ENCODE peak calls at places on chromosomes 11 and 22, in eight cellular contexts. N is transverse colon, R is stomach, H is A549, V is esophagus muscularis mucosa, J is sigmoid colon, K is tibial nerve, T is HepG2. Y is an unnamed sample.

GRCh38 chr11:2944953-2945756 is 15.9 kb upstream of the PHLDA2 start:
- DNase-seq in N (peak), R (peak), H (no peak), V (peak), J (peak), K (peak), T (no peak), Y (peak)

GRCh38 chr11:93783767-93784151 is 323 bp upstream of the MED17 start:
- DNase-seq in N (no peak), R (no peak), H (no peak), V (no peak), J (no peak), K (no peak), T (no peak), Y (no peak)

GRCh38 chr11:62879554-62879953 is 1.1 kb upstream of the SLC3A2 start:
- DNase-seq in N (no peak), R (peak), H (no peak), V (no peak), J (peak), K (no peak), T (no peak), Y (peak)

GRCh38 chr22:23369054-23369685 is 188.9 kb downstream of the BCR start:
- DNase-seq in N (no peak), R (no peak), H (no peak), V (peak), J (no peak), K (no peak), T (no peak), Y (no peak)

GRCh38 chr22:30864441-30865420 is 103.8 kb downstream of the MORC2 start:
- DNase-seq in N (no peak), R (no peak), H (no peak), V (no peak), J (peak), K (no peak), T (no peak), Y (peak)

GRCh38 chr11:80136991-80137390 is 696.2 kb upstream of the TENM4 start:
- DNase-seq in N (no peak), R (no peak), H (no peak), V (no peak), J (no peak), K (no peak), T (no peak), Y (no peak)

GRCh38 chr11:95338430-95338991 is 107.5 kb upstream of the SESN3 start:
- DNase-seq in N (peak), R (no peak), H (no peak), V (peak), J (peak), K (peak), T (no peak), Y (peak)

GRCh38 chr11:15692739-15693138 is 578.0 kb downstream of the INSC start:
- DNase-seq in N (no peak), R (no peak), H (no peak), V (peak), J (no peak), K (no peak), T (no peak), Y (no peak)

GRCh38 chr11:117181586-117182550 is 3.3 kb downstream of the SIDT2 start:
- DNase-seq in N (no peak), R (peak), H (no peak), V (no peak), J (peak), K (no peak), T (no peak), Y (no peak)

GRCh38 chr11:581752-582151 is 5.5 kb downstream of the PHRF1 start:
- DNase-seq in N (no peak), R (no peak), H (no peak), V (no peak), J (no peak), K (no peak), T (no peak), Y (no peak)

GRCh38 chr22:46848227-46848626 is 85.8 kb downstream of the TBC1D22A start:
- DNase-seq in N (no peak), R (no peak), H (no peak), V (no peak), J (no peak), K (no peak), T (no peak), Y (no peak)

GRCh38 chr22:26545385-26545784 is 33.1 kb upstream of the TFIP11 start:
- DNase-seq in N (no peak), R (no peak), H (no peak), V (no peak), J (no peak), K (no peak), T (no peak), Y (no peak)

GRCh38 chr22:23892626-23893445 is 1.3 kb upstream of the MIF start:
- DNase-seq in N (no peak), R (no peak), H (no peak), V (no peak), J (peak), K (no peak), T (no peak), Y (no peak)

GRCh38 chr11:64855596-64856304 is 11.3 kb upstream of the CDC42BPG start:
- DNase-seq in N (no peak), R (no peak), H (no peak), V (no peak), J (no peak), K (no peak), T (no peak), Y (no peak)

GRCh38 chr11:120539681-120540369 is 28.3 kb downstream of the GRIK4 start:
- DNase-seq in N (no peak), R (no peak), H (no peak), V (no peak), J (no peak), K (no peak), T (no peak), Y (no peak)

GRCh38 chr11:65418681-65419459 is 3.7 kb upstream of the NEAT1 start:
- DNase-seq in N (peak), R (peak), H (peak), V (peak), J (peak), K (peak), T (peak), Y (peak)

GRCh38 chr11:94519478-94520084 is 7.3 kb downstream of the C11orf97 start:
- DNase-seq in N (no peak), R (no peak), H (no peak), V (no peak), J (no peak), K (no peak), T (no peak), Y (no peak)

GRCh38 chr11:43278302-43278956 is 33.4 kb upstream of the API5 start:
- DNase-seq in N (no peak), R (no peak), H (peak), V (peak), J (no peak), K (no peak), T (peak), Y (no peak)

GRCh38 chr11:33259869-33260268 is 2.7 kb downstream of the HIPK3 start:
- DNase-seq in N (no peak), R (no peak), H (no peak), V (no peak), J (no peak), K (no peak), T (no peak), Y (no peak)

GRCh38 chr11:36376888-36377758 is 81.0 kb downstream of the PRR5L start:
- DNase-seq in N (peak), R (peak), H (peak), V (no peak), J (peak), K (no peak), T (no peak), Y (peak)

GRCh38 chr22:23685205-23685784 is 5.5 kb upstream of the RGL4 start:
- DNase-seq in N (no peak), R (peak), H (no peak), V (no peak), J (no peak), K (no peak), T (no peak), Y (peak)

GRCh38 chr11:70021586-70021985 is 56.5 kb upstream of the ANO1 start:
- DNase-seq in N (no peak), R (no peak), H (no peak), V (no peak), J (no peak), K (no peak), T (no peak), Y (no peak)

GRCh38 chr11:46346886-46347636 is at the start of gene DGKZ:
- DNase-seq in N (peak), R (peak), H (peak), V (no peak), J (peak), K (peak), T (peak), Y (peak)

GRCh38 chr22:27751277-27752070 is 50.1 kb downstream of the MN1 start:
- DNase-seq in N (no peak), R (no peak), H (no peak), V (no peak), J (peak), K (no peak), T (no peak), Y (no peak)

GRCh38 chr11:107778839-107779517 is 67.1 kb upstream of the SLN start:
- DNase-seq in N (no peak), R (no peak), H (no peak), V (no peak), J (no peak), K (no peak), T (no peak), Y (no peak)

GRCh38 chr11:107780136-107780535 is 68.3 kb upstream of the SLN start:
- DNase-seq in N (no peak), R (no peak), H (no peak), V (no peak), J (no peak), K (no peak), T (no peak), Y (no peak)

GRCh38 chr11:107783121-107783520 is 71.3 kb upstream of the SLN start:
- DNase-seq in N (no peak), R (no peak), H (no peak), V (no peak), J (no peak), K (no peak), T (no peak), Y (no peak)

GRCh38 chr11:107777094-107777493 is 65.2 kb upstream of the SLN start:
- DNase-seq in N (no peak), R (no peak), H (no peak), V (no peak), J (no peak), K (no peak), T (no peak), Y (no peak)

GRCh38 chr11:107780775-107781174 is 68.9 kb upstream of the SLN start:
- DNase-seq in N (no peak), R (no peak), H (peak), V (no peak), J (no peak), K (no peak), T (no peak), Y (no peak)
- TF ChIP-seq CTCF in N (no peak), R (no peak), H (peak), V (no peak), J (no peak), K (no peak), T (no peak), Y (no peak)

GRCh38 chr11:34318111-34319037 is 39.4 kb downstream of the ABTB2 start:
- DNase-seq in N (peak), R (no peak), H (peak), V (no peak), J (no peak), K (no peak), T (peak), Y (no peak)
- TF ChIP-seq EP300 in N (peak), R (no peak), H (peak), V (no peak), J (no peak), K (no peak), T (no peak), Y (no peak)

GRCh38 chr22:38943181-38943580 is 14.2 kb upstream of the APOBEC3A start:
- DNase-seq in N (peak), R (peak), H (no peak), V (no peak), J (no peak), K (no peak), T (no peak), Y (no peak)
- TF ChIP-seq CTCF in N (no peak), R (no peak), H (no peak), V (peak), J (no peak), K (no peak), T (no peak), Y (no peak)

DNA sequence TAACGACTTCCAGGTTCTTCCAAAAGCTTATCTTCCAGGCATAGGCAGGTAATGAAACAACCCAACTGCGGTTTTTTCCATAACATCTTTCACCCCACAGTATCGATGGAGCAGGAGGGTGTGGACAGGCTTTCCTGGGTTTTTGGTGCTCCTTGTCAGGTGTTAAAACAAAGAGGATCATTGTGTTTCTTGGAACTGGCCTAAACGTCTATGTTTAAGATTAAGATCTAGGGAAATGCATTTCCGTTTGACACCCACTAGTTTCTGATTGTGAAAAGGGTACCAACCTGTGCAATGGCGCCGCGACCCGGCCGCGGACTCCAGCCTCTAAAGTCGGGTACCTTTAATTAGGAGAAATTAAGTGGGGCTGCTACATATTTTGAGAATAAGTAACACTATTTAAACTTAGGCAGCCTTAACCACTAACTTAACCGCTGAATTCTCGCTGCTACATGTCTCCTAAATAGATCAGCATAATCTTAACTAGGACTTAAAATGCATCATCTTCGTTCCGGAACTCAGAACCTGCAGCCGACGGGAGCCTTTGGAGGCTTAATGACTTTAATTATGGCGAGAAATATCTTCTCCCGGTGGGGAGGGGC is 31.5 kb downstream of the C22orf31 start:
- DNase-seq in N (no peak), R (peak), H (no peak), V (no peak), J (no peak), K (no peak), T (peak), Y (no peak)
- TF ChIP-seq EP300 in N (no peak), R (no peak), H (no peak), V (no peak), J (no peak), K (no peak), T (no peak), Y (no peak)

GRCh38 chr22:19817561-19818263 is 37.0 kb downstream of the GNB1L start:
- DNase-seq in N (no peak), R (peak), H (no peak), V (no peak), J (no peak), K (no peak), T (no peak), Y (no peak)

GRCh38 chr22:19819209-19819910 is 35.3 kb downstream of the GNB1L start:
- DNase-seq in N (no peak), R (peak), H (no peak), V (no peak), J (peak), K (no peak), T (no peak), Y (no peak)

GRCh38 chr22:19816372-19817119 is 38.1 kb downstream of the GNB1L start:
- DNase-seq in N (no peak), R (peak), H (no peak), V (no peak), J (no peak), K (no peak), T (no peak), Y (no peak)

GRCh38 chr22:19819911-19820879 is 34.5 kb downstream of the GNB1L start:
- DNase-seq in N (no peak), R (peak), H (no peak), V (no peak), J (peak), K (no peak), T (no peak), Y (peak)

DNA sequence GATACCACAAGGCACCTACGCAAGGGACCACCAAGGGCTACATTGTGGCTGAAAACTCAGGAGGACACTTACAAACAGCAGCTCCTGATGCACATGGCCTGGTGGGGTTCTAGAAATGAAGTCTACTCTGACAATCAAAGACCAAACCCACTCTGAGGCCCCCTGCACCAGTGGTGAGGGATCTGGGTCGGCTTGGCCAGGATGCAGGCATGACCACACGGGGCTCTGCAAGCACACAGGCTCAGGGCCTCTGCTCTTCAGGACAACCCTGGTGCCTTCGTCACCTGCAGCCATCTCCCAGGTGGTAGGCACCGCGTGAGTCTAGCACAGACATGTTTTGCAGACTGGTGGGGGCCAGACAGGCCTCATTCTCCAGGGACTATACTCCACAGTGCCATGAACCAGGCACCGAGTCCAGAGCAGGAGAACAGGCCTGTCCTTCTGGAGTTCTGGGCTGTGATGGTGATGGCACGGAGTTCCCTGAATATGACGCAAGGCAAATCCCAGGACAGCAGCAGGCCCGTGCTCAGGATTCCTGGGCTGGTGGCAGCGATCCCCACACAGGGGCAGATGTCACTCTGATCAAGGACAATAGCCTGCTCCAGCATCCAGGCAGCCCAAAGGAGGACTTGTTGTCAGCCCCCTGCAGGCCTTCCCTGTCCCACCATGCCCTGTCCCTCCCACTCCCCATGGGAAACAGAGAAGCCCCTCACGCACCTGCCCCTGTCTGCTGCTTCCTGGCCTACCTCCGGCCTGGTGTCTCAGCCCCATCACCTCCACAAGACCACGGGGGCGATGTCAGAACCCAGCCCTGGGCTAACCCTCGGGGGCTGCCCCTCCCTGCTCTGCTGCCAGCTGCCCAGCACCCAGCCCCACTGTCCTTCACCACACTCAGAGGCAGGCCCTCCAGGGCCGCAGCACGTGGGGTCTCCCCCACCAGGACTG is 36.1 kb downstream of the GNB1L start:
- DNase-seq in N (no peak), R (peak), H (no peak), V (no peak), J (no peak), K (no peak), T (no peak), Y (no peak)
- TF ChIP-seq CTCF in N (no peak), R (no peak), H (no peak), V (no peak), J (no peak), K (no peak), T (peak), Y (no peak)

GRCh38 chr22:49432211-49432905 is 395.3 kb downstream of the BRD1 start:
- DNase-seq in N (no peak), R (no peak), H (no peak), V (no peak), J (no peak), K (no peak), T (no peak), Y (no peak)

GRCh38 chr22:49433044-49433443 is 394.6 kb downstream of the BRD1 start:
- DNase-seq in N (no peak), R (no peak), H (no peak), V (no peak), J (no peak), K (no peak), T (no peak), Y (no peak)

GRCh38 chr22:49435596-49435995 is 392.1 kb downstream of the BRD1 start:
- DNase-seq in N (no peak), R (no peak), H (no peak), V (no peak), J (no peak), K (no peak), T (no peak), Y (no peak)

GRCh38 chr22:49436056-49436455 is 391.6 kb downstream of the BRD1 start:
- DNase-seq in N (no peak), R (no peak), H (no peak), V (no peak), J (no peak), K (no peak), T (no peak), Y (no peak)

GRCh38 chr22:49433717-49434611 is 393.7 kb downstream of the BRD1 start:
- DNase-seq in N (no peak), R (no peak), H (peak), V (no peak), J (no peak), K (no peak), T (peak), Y (no peak)
- TF ChIP-seq EP300 in N (no peak), R (no peak), H (no peak), V (no peak), J (no peak), K (no peak), T (no peak), Y (no peak)

GRCh38 chr11:8765294-8765693 is 82.7 kb downstream of the RPL27A start:
- DNase-seq in N (no peak), R (no peak), H (peak), V (no peak), J (no peak), K (no peak), T (peak), Y (no peak)

GRCh38 chr11:8767466-8768142 is 85.0 kb downstream of the RPL27A start:
- DNase-seq in N (no peak), R (peak), H (no peak), V (no peak), J (no peak), K (no peak), T (no peak), Y (no peak)

GRCh38 chr11:8766993-8767374 is 84.4 kb downstream of the RPL27A start:
- DNase-seq in N (no peak), R (no peak), H (no peak), V (no peak), J (no peak), K (no peak), T (no peak), Y (no peak)

GRCh38 chr11:8766043-8766992 is 83.7 kb downstream of the RPL27A start:
- DNase-seq in N (no peak), R (peak), H (no peak), V (no peak), J (no peak), K (no peak), T (no peak), Y (no peak)

DNA sequence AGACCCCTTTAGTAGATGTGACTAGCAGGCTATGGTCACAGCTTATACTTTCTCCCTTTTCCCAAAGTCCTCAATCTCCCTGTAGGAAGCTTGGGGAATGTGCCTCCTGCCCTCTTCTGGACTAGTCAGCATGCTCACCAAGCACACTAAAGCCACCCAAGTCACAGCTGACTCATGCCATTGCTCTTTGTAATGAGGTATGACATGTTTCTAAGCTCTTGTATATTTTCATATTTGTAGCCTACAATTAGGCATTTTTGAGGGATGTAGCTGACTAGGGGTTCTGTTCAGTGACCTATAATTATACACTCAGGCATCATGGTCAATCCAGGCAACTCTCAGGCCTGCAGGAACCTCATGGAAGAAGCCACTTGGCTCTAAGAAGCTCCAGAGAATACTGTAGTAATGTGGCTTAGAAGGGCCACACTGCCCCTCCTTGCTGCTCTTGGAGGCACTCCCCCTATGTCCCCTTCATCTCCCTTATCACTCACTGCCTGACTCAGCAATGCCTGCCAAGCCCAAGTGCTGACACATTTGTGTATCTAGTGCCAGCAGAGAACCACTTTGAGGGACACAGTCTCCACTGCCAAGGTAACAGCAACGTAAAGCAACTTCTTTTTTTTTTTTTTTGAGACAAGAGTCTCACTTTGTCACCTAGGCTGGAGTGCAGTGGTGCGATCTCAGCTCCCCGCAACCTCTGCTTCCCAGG is 86.2 kb downstream of the RPL27A start:
- DNase-seq in N (no peak), R (peak), H (peak), V (no peak), J (no peak), K (no peak), T (peak), Y (no peak)
- TF ChIP-seq CTCF in N (no peak), R (no peak), H (peak), V (peak), J (no peak), K (no peak), T (peak), Y (no peak)